ENCODE peak calls at places on chromosomes 3 and 15, in nine cellular contexts. O is lower lobe of right lung, Q is PC-9, K is H9, Y is HFF-Myc, Z is kidney epithelial cell, B is progenitor cell of endocrine pancreas, N is endodermal cell, T is fibroblast of the aortic adventitia. G is an unnamed sample.

GRCh38 chr15:51367322-51367976 is 26.0 kb downstream of the GLDN start:
- DNase-seq in N (no peak), O (no peak), Y (no peak), B (no peak), K (no peak), Z (no peak), Q (no peak), T (peak; percentile 91), G (no peak)

GRCh38 chr3:175107231-175107630 is 248.1 kb downstream of the NAALADL2 start:
- DNase-seq in N (no peak), K (no peak), B (no peak), Z (no peak), O (no peak), T (no peak), Y (no peak), Q (no peak), G (no peak)

GRCh38 chr15:59484399-59484798 is 46.4 kb downstream of the FAM81A start:
- DNase-seq in Z (no peak), T (no peak), Y (no peak), Q (no peak), K (no peak), N (no peak), O (no peak), B (no peak), G (no peak)

GRCh38 chr3:15667484-15667883 is 65.9 kb downstream of the BTD start:
- DNase-seq in O (no peak), T (no peak), N (no peak), K (no peak), Z (no peak), Q (no peak), B (no peak), Y (no peak), G (no peak)

GRCh38 chr3:111326144-111326995 is 215.6 kb upstream of the CD96 start:
- DNase-seq in O (no peak), K (no peak), Z (no peak), B (no peak), N (no peak), Y (peak; percentile 74), T (peak; percentile 86), Q (no peak), G (no peak)

GRCh38 chr3:52880047-52880446 is 17.3 kb downstream of the STIMATE start:
- DNase-seq in N (no peak), Y (no peak), Z (no peak), T (no peak), K (no peak), B (no peak), Q (no peak), O (no peak), G (no peak)

GRCh38 chr3:69079269-69080159 is 651 bp downstream of the UBA3 start:
- DNase-seq in O (no peak), B (peak; percentile 15), K (peak; percentile 33), Z (no peak), T (no peak), Q (peak; percentile 38), Y (no peak), N (peak; percentile 68), G (peak; percentile 44)

GRCh38 chr15:73414876-73415275 is 28.1 kb upstream of the REC114 start:
- DNase-seq in Z (no peak), T (no peak), K (no peak), Q (no peak), Y (no peak), B (no peak), O (no peak), N (no peak), G (no peak)

GRCh38 chr3:7978104-7978457 is 523.5 kb upstream of the LMCD1 start:
- DNase-seq in K (no peak), Y (no peak), Q (no peak), B (no peak), O (no peak), Z (no peak), T (no peak), N (no peak), G (no peak)

GRCh38 chr3:50652709-50653108 is 22.0 kb upstream of the DOCK3 start:
- DNase-seq in O (no peak), N (peak; percentile 89), Y (no peak), Z (no peak), K (peak; percentile 71), B (no peak), T (no peak), Q (no peak), G (no peak)

GRCh38 chr15:78950906-78951840 is 6.3 kb upstream of the CTSH start:
- DNase-seq in T (peak; percentile 70), Z (no peak), K (no peak), B (no peak), O (no peak), Y (no peak), Q (peak; percentile 67), N (no peak), G (no peak)

GRCh38 chr3:64270143-64270542 is 44.9 kb upstream of the PRICKLE2 start:
- DNase-seq in T (no peak), Z (no peak), O (no peak), B (no peak), Q (no peak), N (no peak), Y (no peak), K (no peak), G (no peak)

GRCh38 chr3:128445357-128445756 is 21.3 kb downstream of the DNAJB8 start:
- DNase-seq in Z (no peak), T (no peak), K (no peak), B (no peak), N (no peak), O (no peak), Q (no peak), Y (no peak), G (no peak)

GRCh38 chr15:36688310-36689102 is 109.1 kb downstream of the CDIN1 start:
- DNase-seq in Y (no peak), O (no peak), K (no peak), B (no peak), Z (no peak), T (peak; percentile 58), Q (no peak), N (no peak), G (no peak)

GRCh38 chr3:46659285-46659684 is 34.2 kb downstream of the ALS2CL start:
- DNase-seq in T (no peak), Q (peak; percentile 56), B (no peak), Y (no peak), O (no peak), K (peak; percentile 54), N (peak; percentile 52), Z (no peak), G (no peak)

GRCh38 chr3:192571197-192571791 is 156.0 kb downstream of the FGF12 start:
- DNase-seq in N (no peak), Z (no peak), Y (peak; percentile 17), O (peak; percentile 42), B (no peak), Q (no peak), K (peak; percentile 24), T (peak; percentile 58), G (no peak)

GRCh38 chr3:49582177-49582576 is 27.9 kb downstream of the BSN start:
- DNase-seq in Q (no peak), O (no peak), K (no peak), N (no peak), T (no peak), B (no peak), Y (no peak), Z (no peak), G (no peak)

GRCh38 chr3:119295816-119296484 is 1.8 kb downstream of the ARHGAP31 start:
- DNase-seq in N (no peak), Q (peak; percentile 80), B (no peak), K (no peak), Z (no peak), T (peak; percentile 39), O (no peak), Y (no peak), G (no peak)

GRCh38 chr3:25910997-25911396 is 121.1 kb downstream of the OXSM start:
- DNase-seq in Y (no peak), B (no peak), K (peak; percentile 56), N (peak; percentile 79), Z (no peak), Q (no peak), O (peak; percentile 52), T (no peak), G (no peak)

GRCh38 chr3:151135548-151136337 is 50.3 kb downstream of the MED12L start:
- DNase-seq in N (no peak), K (no peak), T (no peak), Y (no peak), Z (no peak), O (peak; percentile 72), B (no peak), Q (peak; percentile 40), G (no peak)

GRCh38 chr15:100910119-100910518 is 9.0 kb upstream of the LRRK1 start:
- DNase-seq in O (no peak), Z (no peak), K (no peak), B (no peak), T (no peak), N (peak; percentile 47), Y (no peak), Q (no peak), G (no peak)
- TF ChIP-seq CTCF in O (no peak), Z (peak; percentile 26), K (peak; percentile 55), B (peak; percentile 26), T (peak; percentile 25), N (peak; percentile 62), Y (peak; percentile 27), Q (no peak), G (no peak)

GRCh38 chr3:104604326-104605010 is 762.2 kb upstream of the ALCAM start:
- DNase-seq in Y (peak; percentile 3), B (no peak), K (no peak), Z (no peak), T (peak; percentile 59), O (no peak), N (no peak), Q (peak; percentile 50), G (no peak)
- TF ChIP-seq CTCF in Y (peak; percentile 16), B (peak; percentile 26), K (peak; percentile 61), Z (peak; percentile 28), T (peak; percentile 70), O (peak; percentile 35), N (peak; percentile 63), Q (peak; percentile 57), G (peak; percentile 12)

DNA sequence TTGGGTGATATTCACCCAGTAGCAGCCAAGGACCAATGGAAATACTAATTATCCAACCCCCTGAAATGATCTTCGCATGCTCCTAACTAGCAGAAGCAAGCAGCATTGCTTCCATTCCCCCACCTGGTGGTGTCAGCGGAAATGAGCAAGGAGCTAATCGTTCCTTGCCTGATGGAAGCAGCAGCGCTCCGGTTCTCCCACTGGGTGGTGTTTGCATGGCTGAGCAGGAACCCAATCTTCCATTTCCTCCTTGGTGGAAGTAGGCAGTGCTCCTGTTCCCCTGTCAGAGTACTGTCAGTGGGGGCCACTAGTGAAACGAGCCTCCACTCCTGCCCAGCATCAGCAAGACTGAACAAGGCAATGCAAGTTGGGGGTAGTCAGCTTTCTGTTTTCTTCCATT is 311.5 kb downstream of the CACNA2D3 start:
- DNase-seq in K (peak; percentile 88), Y (no peak), T (no peak), Z (no peak), Q (no peak), O (no peak), B (peak; percentile 23), N (peak; percentile 92), G (no peak)
- TF ChIP-seq CTCF in K (peak; percentile 87), Y (no peak), T (no peak), Z (peak; percentile 38), Q (no peak), O (no peak), B (peak; percentile 66), N (peak; percentile 91), G (no peak)

GRCh38 chr3:186529204-186529999 is 14.8 kb downstream of the CRYGS start:
- DNase-seq in Z (no peak), Q (no peak), Y (no peak), O (no peak), K (no peak), N (no peak), B (no peak), T (no peak), G (no peak)
- TF ChIP-seq CTCF in Z (no peak), Q (no peak), Y (no peak), O (no peak), K (peak; percentile 53), N (peak; percentile 62), B (peak; percentile 17), T (no peak), G (no peak)

G was measured in CD14-positive monocyte.